ENCODE peak calls at places on chromosomes 3 and 15, in six cellular contexts. C is endothelial cell of umbilical vein, M is pancreas, A is ovary, I is PC-9, F is stomach. Z is an unnamed sample.

GRCh38 chr3:177995733-177996085 is 540.5 kb upstream of the KCNMB2 start:
- DNase-seq in C (no peak), M (no peak), A (no peak), I (no peak), F (no peak), Z (no peak)

GRCh38 chr15:40282144-40282869 is 557 bp downstream of the ANKRD63 start:
- DNase-seq in C (peak; percentile 31), M (no peak), A (no peak), I (peak; percentile 54), F (peak; percentile 56), Z (peak; percentile 20)

GRCh38 chr3:53081318-53081717 is 35.4 kb upstream of the SFMBT1 start:
- DNase-seq in C (no peak), M (no peak), A (no peak), I (no peak), F (no peak), Z (no peak)

GRCh38 chr15:85073556-85074194 is 92.0 kb downstream of the PDE8A start:
- DNase-seq in C (no peak), M (no peak), A (no peak), I (no peak), F (no peak), Z (no peak)

GRCh38 chr3:152430223-152431002 is 161.7 kb downstream of the MBNL1 start:
- DNase-seq in C (no peak), M (no peak), A (no peak), I (no peak), F (no peak), Z (no peak)

GRCh38 chr15:56978898-56979662 is 60.6 kb downstream of the TCF12 start:
- DNase-seq in C (peak; percentile 19), M (no peak), A (no peak), I (no peak), F (no peak), Z (no peak)

GRCh38 chr3:138371070-138371950 is 22.9 kb downstream of the MRAS start:
- DNase-seq in C (no peak), M (no peak), A (no peak), I (no peak), F (no peak), Z (no peak)

GRCh38 chr3:71018794-71019193 is 564.7 kb downstream of the FOXP1 start:
- DNase-seq in C (no peak), M (no peak), A (no peak), I (no peak), F (no peak), Z (no peak)

GRCh38 chr3:87035339-87035738 is 44.4 kb upstream of the VGLL3 start:
- DNase-seq in C (no peak), M (no peak), A (no peak), I (no peak), F (no peak), Z (no peak)

GRCh38 chr3:195247863-195248189 is 23.1 kb downstream of the XXYLT1 start:
- DNase-seq in C (no peak), M (no peak), A (no peak), I (no peak), F (no peak), Z (peak; percentile 30)

GRCh38 chr3:127984241-127984975 is 67.8 kb upstream of the SEC61A1 start:
- DNase-seq in C (no peak), M (no peak), A (no peak), I (peak; percentile 62), F (no peak), Z (no peak)

GRCh38 chr3:123379041-123379830 is 69.7 kb downstream of the ADCY5 start:
- DNase-seq in C (no peak), M (no peak), A (no peak), I (no peak), F (no peak), Z (no peak)
- H3K9me3 ChIP-seq in C (no peaks in the 10 kb centered on the region), M (no peaks in the 10 kb centered on the region), A (no peaks in the 10 kb centered on the region), I (no peaks in the 10 kb centered on the region), F (no peaks in the 10 kb centered on the region), Z (no peaks in the 10 kb centered on the region)

DNA sequence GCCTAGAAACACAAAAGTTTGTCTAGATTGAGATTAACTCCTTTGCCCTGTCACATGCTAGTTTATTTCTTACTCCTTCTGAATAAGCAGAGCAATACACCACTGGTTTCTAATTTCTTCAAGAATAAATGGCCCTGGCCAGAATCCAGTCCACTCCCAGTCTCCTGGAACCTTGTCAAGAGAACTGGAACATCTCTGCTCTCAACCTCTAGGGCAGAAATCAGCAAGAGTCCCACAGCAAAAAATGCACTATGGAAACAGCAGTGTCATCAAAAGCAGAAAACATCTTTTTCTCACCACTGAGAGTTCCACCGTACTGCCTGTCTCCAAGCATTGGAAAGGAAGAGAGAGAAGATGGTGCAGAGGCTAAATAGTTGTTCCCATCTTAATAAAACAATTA is 35.9 kb upstream of the PPP2R3A start:
- DNase-seq in C (no peak), M (no peak), A (peak; percentile 26), I (peak; percentile 21), F (no peak), Z (no peak)
- H3K27ac ChIP-seq in C (no peak overlapping the region), M (no peak overlapping the region), A (no peak overlapping the region), I (no peak overlapping the region), F (no peak overlapping the region), Z (no peak overlapping the region)

GRCh38 chr15:89412906-89413411 is 78.3 kb upstream of the POLG start:
- DNase-seq in C (no peak), M (no peak), A (no peak), I (no peak), F (no peak), Z (no peak)
- H3K27me3 ChIP-seq in C (peaks cover 88% of the 10 kb centered on the region), M (peaks cover 7% of the 10 kb centered on the region), A (no peaks in the 10 kb centered on the region), I (peaks cover 74% of the 10 kb centered on the region), F (peaks cover 28% of the 10 kb centered on the region), Z (peaks cover 49% of the 10 kb centered on the region)

GRCh38 chr15:87167055-87167454 is 1087.4 kb downstream of the AGBL1 start:
- DNase-seq in C (no peak), M (no peak), A (no peak), I (no peak), F (no peak), Z (no peak)

DNA sequence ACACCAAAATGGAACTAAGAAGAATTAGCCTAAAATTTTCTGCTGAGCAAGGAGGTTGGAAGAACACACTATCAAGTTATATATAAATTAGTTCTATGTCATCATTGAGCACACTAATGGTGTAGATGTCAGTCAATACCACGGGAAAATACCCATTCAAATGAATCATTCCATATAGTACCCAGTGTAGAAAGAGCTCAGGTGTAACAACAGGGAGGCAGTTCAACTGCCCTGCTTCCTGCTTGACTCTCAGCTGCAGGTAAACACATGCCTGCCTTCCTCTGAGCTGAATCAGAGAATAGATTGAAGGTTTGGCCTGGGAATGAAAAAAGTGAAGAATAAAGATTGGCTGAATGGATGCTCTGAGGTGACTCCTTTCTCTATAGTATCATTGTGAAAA is 1088.0 kb downstream of the AGBL1 start:
- DNase-seq in C (no peak), M (no peak), A (no peak), I (no peak), F (no peak), Z (no peak)
- H3K9me3 ChIP-seq in C (peaks cover 12% of the 10 kb centered on the region), M (no peaks in the 10 kb centered on the region), A (no peaks in the 10 kb centered on the region), I (no peaks in the 10 kb centered on the region), F (no peaks in the 10 kb centered on the region), Z (no peaks in the 10 kb centered on the region)

DNA sequence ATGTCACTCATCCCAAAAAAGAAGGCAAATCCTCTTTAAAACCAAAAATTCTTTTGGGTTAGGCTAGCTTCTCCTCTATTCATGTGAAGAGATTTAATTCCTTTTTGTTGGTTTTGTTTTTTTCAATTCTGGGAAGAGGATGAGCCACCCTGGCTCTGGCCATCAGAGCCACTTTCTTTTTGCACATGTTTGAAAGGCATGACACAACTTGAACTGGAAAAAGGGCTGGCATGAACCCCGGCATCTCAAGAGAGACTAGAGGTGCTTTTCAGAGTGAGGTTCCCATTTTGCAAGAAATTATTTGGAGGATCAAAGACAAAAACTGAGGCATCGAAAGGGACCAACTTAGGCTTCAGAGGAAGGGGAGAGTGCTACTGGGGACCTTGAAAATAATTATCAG is 73.6 kb downstream of the WWTR1 start:
- DNase-seq in C (no peak), M (no peak), A (no peak), I (no peak), F (no peak), Z (no peak)
- H3K27ac ChIP-seq in C (peak overlapping the region; percentile 45), M (no peak overlapping the region), A (no peak overlapping the region), I (peak overlapping the region; percentile 98), F (peak overlapping the region; percentile 54), Z (no peak overlapping the region)

Z was measured in CD4-positive, CD25-positive, alpha-beta regulatory T cell.